ENCODE peak calls at places on chromosomes 3 and 15, in four cellular contexts. Y is T-helper 2 cell; J is lung; Z is CD8-positive, alpha-beta T cell. Q is an unnamed sample.
A peak's percentile ranks its signal among the peaks of the same experiment; 100 is the strongest.

GRCh38 chr3:32282578-32282977 is 44.1 kb downstream of the CMTM8 start:
- DNase-seq in Z (no peak), J (no peak), Y (no peak), Q (no peak)

GRCh38 chr15:88604972-88605506 is 16.1 kb upstream of the AEN start:
- DNase-seq in Y (no peak), J (no peak), Z (no peak), Q (no peak)

GRCh38 chr3:47394140-47394855 is 13.5 kb downstream of the PTPN23 start:
- DNase-seq in Z (no peak), Y (no peak), J (no peak), Q (peak; percentile 22)

GRCh38 chr3:105368575-105369500 is 2.1 kb downstream of the ALCAM start:
- DNase-seq in Y (peak; percentile 81), J (peak; percentile 84), Z (peak; percentile 56), Q (peak; percentile 65)

GRCh38 chr3:111610189-111610588 is 15.0 kb upstream of the ZBED2 start:
- DNase-seq in Z (no peak), Y (peak; percentile 85), J (no peak), Q (no peak)

GRCh38 chr3:177420643-177421042 is 223.4 kb upstream of the TBL1XR1 start:
- DNase-seq in Y (no peak), J (no peak), Z (no peak), Q (peak; percentile 61)

GRCh38 chr3:183285828-183286457 is 32.9 kb downstream of the B3GNT5 start:
- DNase-seq in Y (peak; percentile 93), Z (peak; percentile 79), J (peak; percentile 88), Q (peak; percentile 99)

GRCh38 chr3:188911033-188911850 is 260.5 kb upstream of the TPRG1 start:
- DNase-seq in Z (no peak), J (no peak), Y (no peak), Q (no peak)

GRCh38 chr15:45648521-45649200 is 13.8 kb downstream of the SQOR start:
- DNase-seq in Z (no peak), Y (no peak), J (no peak), Q (peak; percentile 73)

GRCh38 chr3:117622130-117622841 is 912.7 kb downstream of the TUSC7 start:
- DNase-seq in Z (no peak), J (no peak), Y (no peak), Q (peak; percentile 88)

GRCh38 chr15:41969851-41970431 is 2.4 kb downstream of the EHD4 start:
- DNase-seq in Y (peak; percentile 69), J (no peak), Z (no peak), Q (no peak)

GRCh38 chr3:187902041-187902471 is 156.8 kb upstream of the BCL6 start:
- DNase-seq in J (no peak), Z (no peak), Y (no peak), Q (no peak)

GRCh38 chr3:10292505-10293419 is at the start of gene GHRL:
- DNase-seq in J (no peak), Z (no peak), Y (no peak), Q (peak; percentile 27)

GRCh38 chr15:68497206-68497910 is 65.4 kb upstream of the ITGA11 start:
- DNase-seq in J (no peak), Y (no peak), Z (no peak), Q (peak; percentile 35)

GRCh38 chr15:90701880-90702630 is 15.1 kb upstream of the BLM start:
- DNase-seq in Z (no peak), J (no peak), Y (no peak), Q (peak; percentile 27)

GRCh38 chr15:91068436-91068835 is 31.6 kb upstream of the SV2B start:
- DNase-seq in J (no peak), Y (no peak), Z (no peak), Q (no peak)

GRCh38 chr3:125990253-125990970 is 21.4 kb downstream of the ROPN1B start:
- DNase-seq in J (peak; percentile 93), Y (peak; percentile 60), Z (no peak), Q (peak; percentile 85)

GRCh38 chr3:169661567-169662214 is 1.8 kb downstream of the MECOM start:
- DNase-seq in Z (no peak), J (no peak), Y (no peak), Q (peak; percentile 64)

GRCh38 chr3:151859905-151860304 is 13.5 kb upstream of the SUCNR1 start:
- DNase-seq in Z (no peak), J (no peak), Y (no peak), Q (no peak)

GRCh38 chr3:8793242-8793641 is 23.8 kb upstream of the OXTR start:
- DNase-seq in Y (no peak), J (no peak), Z (no peak), Q (peak; percentile 53)

GRCh38 chr3:159620873-159621272 is 367.8 kb upstream of the IL12A start:
- DNase-seq in Y (no peak), Z (no peak), J (no peak), Q (peak; percentile 67)

GRCh38 chr15:49286649-49287394 is 116.8 kb downstream of the GALK2 start:
- DNase-seq in J (no peak), Y (no peak), Z (no peak), Q (peak; percentile 80)

GRCh38 chr15:35690698-35691116 is 144.7 kb upstream of the DPH6 start:
- DNase-seq in Z (no peak), J (no peak), Y (no peak), Q (peak; percentile 86)

GRCh38 chr15:91186892-91187644 is 87.0 kb downstream of the SV2B start:
- DNase-seq in J (no peak), Y (no peak), Z (no peak), Q (peak; percentile 30)

GRCh38 chr3:29950232-29950631 is 656.2 kb upstream of the TGFBR2 start:
- DNase-seq in Z (no peak), J (no peak), Y (no peak), Q (no peak)

GRCh38 chr3:8769088-8769822 is at the start of gene OXTR:
- DNase-seq in Z (peak; percentile 10), J (no peak), Y (no peak), Q (peak; percentile 79)

GRCh38 chr3:173599673-173600072 is 202.1 kb downstream of the NLGN1 start:
- DNase-seq in Y (no peak), J (no peak), Z (no peak), Q (no peak)

GRCh38 chr15:25242957-25243799 is 195.6 kb downstream of the UBE3A start:
- DNase-seq in J (no peak), Y (no peak), Z (no peak), Q (no peak)

GRCh38 chr3:192710366-192710765 is 17.0 kb downstream of the FGF12 start:
- DNase-seq in Z (no peak), Y (no peak), J (no peak), Q (no peak)

GRCh38 chr3:126537730-126538281 is 13.9 kb downstream of the CHST13 start:
- DNase-seq in J (no peak), Y (no peak), Z (no peak), Q (no peak)

GRCh38 chr15:47673343-47673761 is 44.0 kb upstream of the SEMA6D start:
- DNase-seq in Y (no peak), J (no peak), Z (no peak), Q (peak; percentile 4)

GRCh38 chr3:18284716-18285115 is 140.4 kb downstream of the SATB1 start:
- DNase-seq in Z (no peak), J (no peak), Y (no peak), Q (no peak)

GRCh38 chr3:149307435-149307783 is 26.0 kb downstream of the TM4SF18 start:
- DNase-seq in Z (no peak), Y (no peak), J (no peak), Q (no peak)

GRCh38 chr3:9499455-9500107 is 54.0 kb downstream of the LHFPL4 start:
- DNase-seq in J (no peak), Z (no peak), Y (no peak), Q (no peak)

GRCh38 chr15:31473384-31474058 is 146.9 kb downstream of the KLF13 start:
- DNase-seq in J (no peak), Y (no peak), Z (no peak), Q (no peak)

GRCh38 chr3:152269423-152270144 is 855 bp downstream of the MBNL1 start:
- DNase-seq in Z (peak; percentile 18), J (peak; percentile 59), Y (peak; percentile 78), Q (peak; percentile 97)

GRCh38 chr15:90903733-90904536 is 833 bp downstream of the MAN2A2 start:
- DNase-seq in Y (no peak), J (no peak), Z (no peak), Q (no peak)